ENCODE peak calls at places on chromosomes 13 and 19, in four cellular contexts. Y is naive thymus-derived CD4-positive, alpha-beta T cell; W is Peyer's patch; N is body of pancreas. D is an unnamed sample. For H3K4me1, the result is how much of the 10 kb centered on the place peaks cover.

GRCh38 chr19:11766597-11767591 is at the start of gene ZNF441:
- DNase-seq in N (peak), Y (peak), W (peak), D (peak)

GRCh38 chr13:23751195-23751594 is 138.0 kb downstream of the MIPEP start:
- DNase-seq in W (no peak), Y (no peak), N (no peak), D (no peak)

GRCh38 chr13:40377783-40378182 is 288.7 kb downstream of the FOXO1 start:
- DNase-seq in W (no peak), Y (no peak), N (no peak), D (no peak)

GRCh38 chr19:2444251-2445002 is 12.3 kb downstream of the LMNB2 start:
- DNase-seq in W (no peak), Y (no peak), N (no peak), D (no peak)

GRCh38 chr19:33409906-33410685 is 36.6 kb downstream of the CEBPG start:
- DNase-seq in W (no peak), N (no peak), Y (no peak), D (no peak)

GRCh38 chr13:44317752-44318550 is 55.7 kb upstream of the SERP2 start:
- DNase-seq in W (no peak), N (no peak), Y (no peak), D (no peak)

GRCh38 chr19:3068071-3068470 is 5.8 kb upstream of the TLE5 start:
- DNase-seq in Y (no peak), W (no peak), N (peak), D (no peak)

GRCh38 chr13:59303433-59303832 is 860.3 kb downstream of the DIAPH3 start:
- DNase-seq in N (no peak), Y (no peak), W (no peak), D (no peak)

GRCh38 chr19:35776102-35776788 is 881 bp downstream of the ARHGAP33 start:
- DNase-seq in W (peak), N (no peak), Y (no peak), D (no peak)

GRCh38 chr13:113110048-113110851 is 4.7 kb downstream of the F7 start:
- DNase-seq in N (peak), W (peak), Y (peak), D (peak)

GRCh38 chr13:21850013-21851006 is 179.4 kb downstream of the FGF9 start:
- DNase-seq in W (no peak), N (no peak), Y (no peak), D (no peak)

GRCh38 chr19:35281303-35281702 is 1.0 kb upstream of the HAMP start:
- DNase-seq in W (no peak), N (no peak), Y (no peak), D (no peak)

GRCh38 chr13:86563308-86563707 is 764.1 kb upstream of the SLITRK6 start:
- DNase-seq in Y (no peak), N (no peak), W (no peak), D (no peak)

GRCh38 chr19:38856813-38857212 is 7.0 kb upstream of the HNRNPL start:
- DNase-seq in N (no peak), W (no peak), Y (no peak), D (no peak)
- H3K4me1 ChIP-seq in N (under half), W (under half), Y (under half), D (under half)

DNA sequence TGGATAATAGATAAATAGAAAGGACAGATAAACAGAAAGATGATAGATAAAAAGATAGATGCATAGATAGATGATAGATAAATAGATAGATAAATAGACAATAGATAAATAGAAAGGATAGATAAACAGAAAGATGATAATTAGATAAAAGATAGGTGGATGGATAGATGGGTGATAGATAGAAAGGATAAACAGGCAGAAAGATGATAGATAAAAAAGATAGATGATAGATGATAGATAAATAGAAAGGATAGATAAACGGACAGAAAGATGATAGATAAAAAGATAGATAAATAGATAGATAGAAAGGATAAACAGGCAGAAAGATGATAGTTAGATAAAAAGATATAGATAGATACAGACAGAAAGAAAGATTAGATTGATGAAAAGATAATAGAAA is 92.3 kb upstream of the UQCRFS1 start:
- DNase-seq in Y (no peak), W (no peak), N (no peak), D (no peak)
- H3K27ac ChIP-seq in Y (no peak), W (no peak), N (no peak), D (no peak)

DNA sequence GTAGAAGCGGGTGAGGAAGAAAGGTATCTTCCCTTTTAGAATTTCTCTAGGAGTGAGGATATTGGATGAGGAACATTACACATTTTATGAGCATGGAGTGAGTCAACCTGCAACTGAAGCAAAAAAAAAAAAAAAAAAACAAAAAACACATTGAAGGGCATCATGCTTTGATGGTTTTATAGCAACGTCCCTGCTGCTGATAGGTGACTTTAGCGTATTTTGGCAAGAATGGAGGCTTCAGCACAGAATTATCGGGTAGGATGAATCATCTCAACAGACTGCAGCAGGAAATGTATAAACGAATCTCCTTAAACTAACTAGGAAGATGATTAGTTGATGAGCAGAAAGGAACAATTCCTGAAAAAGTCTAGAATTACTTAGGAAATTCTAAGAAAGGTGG is 1359.6 kb upstream of the ATXN8OS start:
- DNase-seq in Y (no peak), N (no peak), W (no peak), D (no peak)
- H3K4me3 ChIP-seq in Y (no peak), N (no peak), W (no peak), D (no peak)

GRCh38 chr13:99984134-99984462 is 2.5 kb downstream of the ZIC2 start:
- DNase-seq in Y (no peak), N (no peak), W (no peak), D (no peak)

GRCh38 chr13:99982021-99982740 is 597 bp downstream of the ZIC2 start:
- DNase-seq in N (no peak), Y (no peak), W (peak), D (peak)

GRCh38 chr13:99984463-99985242 is 3.1 kb downstream of the ZIC2 start:
- DNase-seq in Y (no peak), W (no peak), N (no peak), D (no peak)

GRCh38 chr13:99982741-99983400 is 1.3 kb downstream of the ZIC2 start:
- DNase-seq in N (no peak), W (no peak), Y (no peak), D (no peak)

GRCh38 chr13:99983401-99984133 is 2.0 kb downstream of the ZIC2 start:
- DNase-seq in N (no peak), W (no peak), Y (no peak), D (no peak)
- H3K4me1 ChIP-seq in N (under half), W (under half), Y (under half), D (under half)

GRCh38 chr19:4358709-4359626 is 15.6 kb downstream of the MPND start:
- DNase-seq in W (no peak), Y (no peak), N (no peak), D (no peak)

GRCh38 chr19:4357921-4358326 is 14.6 kb downstream of the MPND start:
- DNase-seq in N (no peak), Y (no peak), W (no peak), D (no peak)

GRCh38 chr19:4360641-4361151 is 17.3 kb downstream of the MPND start:
- DNase-seq in N (no peak), W (peak), Y (no peak), D (no peak)

GRCh38 chr19:4360081-4360569 is 16.8 kb downstream of the MPND start:
- DNase-seq in N (no peak), Y (no peak), W (no peak), D (no peak)

DNA sequence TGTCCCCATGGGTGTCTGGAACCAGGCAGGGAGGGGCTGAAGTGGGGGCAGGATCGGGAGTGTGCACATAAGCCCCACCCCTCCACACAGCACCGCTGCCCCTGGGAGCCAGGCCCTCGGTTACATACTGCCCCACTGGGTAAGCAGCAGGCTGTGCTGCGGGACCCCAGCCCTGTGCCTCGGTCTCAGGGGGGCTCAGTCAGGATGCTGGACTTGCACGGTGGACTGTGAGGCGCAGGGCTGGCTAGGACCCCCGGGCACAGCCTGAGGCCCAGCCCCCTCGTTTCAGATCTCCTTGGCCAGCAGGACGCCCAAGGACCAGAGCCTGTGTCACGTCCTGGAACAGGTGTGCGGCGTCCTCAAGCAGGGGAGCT is 16.3 kb downstream of the MPND start:
- DNase-seq in W (no peak), N (no peak), Y (no peak), D (no peak)
- H3K27ac ChIP-seq in W (no peak), N (no peak), Y (no peak), D (no peak)

GRCh38 chr19:14004619-14005380 is 1.3 kb downstream of the RFX1 start:
- DNase-seq in W (peak), Y (no peak), N (peak), D (no peak)
- H3K4me3 ChIP-seq in W (peak), Y (peak), N (no peak), D (peak)

GRCh38 chr19:7947939-7948338 is 4.5 kb upstream of the TIMM44 start:
- DNase-seq in W (no peak), Y (no peak), N (no peak), D (no peak)

GRCh38 chr19:7953060-7953459 is 9.6 kb upstream of the TIMM44 start:
- DNase-seq in N (no peak), Y (no peak), W (no peak), D (no peak)

GRCh38 chr19:7959209-7959608 is 15.7 kb upstream of the TIMM44 start:
- DNase-seq in W (no peak), Y (no peak), N (no peak), D (no peak)

DNA sequence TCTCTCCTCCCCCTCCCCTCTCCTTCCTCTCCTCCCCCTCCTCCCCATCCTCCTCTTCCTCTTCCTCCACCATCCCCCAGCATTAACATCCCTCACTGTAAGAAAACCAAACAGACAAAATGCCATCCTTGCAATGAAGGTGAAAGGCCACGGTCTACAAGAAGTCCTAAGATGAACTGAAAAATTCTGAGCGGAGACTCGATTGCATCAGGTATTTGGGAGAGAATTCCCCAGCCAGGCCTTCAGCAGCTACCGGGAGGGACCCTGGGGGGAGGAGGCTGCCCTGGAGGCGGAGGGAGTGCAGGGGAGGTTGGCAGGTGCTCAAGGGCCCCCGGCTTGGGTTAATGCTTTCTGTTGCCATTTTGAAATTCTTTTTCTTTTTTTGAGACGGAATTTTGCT is 10.1 kb upstream of the TIMM44 start:
- DNase-seq in Y (no peak), W (no peak), N (no peak), D (no peak)
- H3K4me1 ChIP-seq in Y (under half), W (under half), N (under half), D (under half)

GRCh38 chr13:108195861-108196260 is 19.5 kb downstream of the LIG4 start:
- DNase-seq in Y (no peak), N (no peak), W (no peak), D (no peak)
- H3K27ac ChIP-seq in Y (no peak), N (no peak), W (no peak), D (no peak)

DNA sequence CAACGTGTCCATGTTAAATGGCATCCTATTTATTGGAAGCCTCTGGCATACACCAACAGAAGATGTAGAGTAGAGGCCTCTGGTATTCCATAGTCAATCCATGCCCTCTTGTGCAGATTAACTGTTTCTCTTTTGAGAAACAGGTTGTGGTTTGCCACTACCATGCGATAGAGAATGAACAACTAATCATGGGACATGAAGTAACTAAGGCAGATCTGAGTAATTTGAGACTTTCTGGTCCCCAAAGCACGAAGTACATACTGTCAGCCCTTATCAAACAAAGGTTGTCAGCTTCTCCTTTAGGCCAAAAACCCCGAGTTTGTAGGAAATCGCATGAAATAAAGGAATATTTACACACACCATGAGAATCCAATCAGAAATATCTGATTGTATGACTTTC is 3.6 kb downstream of the ZNF121 start:
- DNase-seq in N (no peak), Y (no peak), W (no peak), D (no peak)
- H3K4me3 ChIP-seq in N (no peak), Y (no peak), W (no peak), D (no peak)

GRCh38 chr19:19445288-19445687 is 39.8 kb downstream of the GATAD2A start:
- DNase-seq in W (no peak), N (no peak), Y (no peak), D (no peak)

GRCh38 chr19:19447536-19448237 is 42.2 kb downstream of the GATAD2A start:
- DNase-seq in W (peak), Y (peak), N (no peak), D (peak)

GRCh38 chr19:19446655-19447437 is 41.4 kb downstream of the GATAD2A start:
- DNase-seq in N (no peak), W (peak), Y (no peak), D (no peak)

GRCh38 chr19:19444694-19445155 is 39.2 kb downstream of the GATAD2A start:
- DNase-seq in Y (no peak), W (no peak), N (no peak), D (no peak)

GRCh38 chr19:19445911-19446361 is 40.5 kb downstream of the GATAD2A start:
- DNase-seq in W (peak), N (no peak), Y (no peak), D (no peak)
- H3K4me1 ChIP-seq in W (under half), N (under half), Y (half or more), D (half or more)

D was measured in CD4-positive, alpha-beta memory T cell.